ENCODE peak calls at places on chromosome 18, in four cellular contexts. One of them, this sample, is unnamed.

GRCh38 chr18:54679318-54680149 is 88.5 kb downstream of the DYNAP start:
- DNase-seq in GM12878: peak
- DNase-seq in K562: peak
- DNase-seq in HepG2: peak
- DNase-seq in this sample: peak

GRCh38 chr18:6553234-6553900 is 138.7 kb upstream of the L3MBTL4 start:
- DNase-seq in K562: no peak
- DNase-seq in HepG2: no peak
- DNase-seq in GM12878: no peak
- DNase-seq in this sample: no peak

GRCh38 chr18:7577706-7578105 is 10.6 kb downstream of the PTPRM start:
- DNase-seq in HepG2: peak
- DNase-seq in K562: no peak
- DNase-seq in GM12878: no peak
- DNase-seq in this sample: no peak

GRCh38 chr18:48080546-48080945 is 150.1 kb upstream of the SMAD2 start:
- DNase-seq in K562: no peak
- DNase-seq in GM12878: no peak
- DNase-seq in HepG2: no peak
- DNase-seq in this sample: no peak

GRCh38 chr18:33116376-33116775 is 324.1 kb downstream of the CCDC178 start:
- DNase-seq in HepG2: no peak
- DNase-seq in GM12878: no peak
- DNase-seq in K562: no peak
- DNase-seq in this sample: no peak

GRCh38 chr18:7567487-7568425 is 640 bp downstream of the PTPRM start:
- DNase-seq in HepG2: no peak
- DNase-seq in GM12878: no peak
- DNase-seq in K562: no peak
- DNase-seq in this sample: peak

GRCh38 chr18:78658531-78658930 is 321.1 kb upstream of the SALL3 start:
- DNase-seq in HepG2: no peak
- DNase-seq in K562: no peak
- DNase-seq in GM12878: no peak
- DNase-seq in this sample: no peak

GRCh38 chr18:36665952-36666351 is 162.8 kb downstream of the TPGS2 start:
- DNase-seq in HepG2: no peak
- DNase-seq in GM12878: no peak
- DNase-seq in K562: no peak
- DNase-seq in this sample: no peak

GRCh38 chr18:60259052-60259681 is 113.4 kb downstream of the MC4R start:
- DNase-seq in HepG2: no peak
- DNase-seq in GM12878: no peak
- DNase-seq in K562: no peak
- DNase-seq in this sample: no peak

GRCh38 chr18:30359521-30359920 is 683.0 kb downstream of the DSC3 start:
- DNase-seq in GM12878: no peak
- DNase-seq in K562: no peak
- DNase-seq in HepG2: no peak
- DNase-seq in this sample: no peak

GRCh38 chr18:30358545-30358944 is 684.0 kb downstream of the DSC3 start:
- DNase-seq in K562: no peak
- DNase-seq in HepG2: no peak
- DNase-seq in GM12878: no peak
- DNase-seq in this sample: no peak

GRCh38 chr18:30361864-30362540 is 680.5 kb downstream of the DSC3 start:
- DNase-seq in HepG2: no peak
- DNase-seq in GM12878: no peak
- DNase-seq in K562: no peak
- DNase-seq in this sample: no peak
- TF ChIP-seq MXI1 in HepG2: no peak
- TF ChIP-seq MXI1 in GM12878: no peak
- TF ChIP-seq MXI1 in K562: no peak
- TF ChIP-seq MXI1 in this sample: no peak

GRCh38 chr18:42183746-42184145 is 228.7 kb downstream of the PIK3C3 start:
- DNase-seq in K562: no peak
- DNase-seq in GM12878: no peak
- DNase-seq in HepG2: no peak
- DNase-seq in this sample: no peak

GRCh38 chr18:42184685-42185477 is 229.8 kb downstream of the PIK3C3 start:
- DNase-seq in GM12878: no peak
- DNase-seq in HepG2: no peak
- DNase-seq in K562: no peak
- DNase-seq in this sample: no peak

GRCh38 chr18:42185486-42185885 is 230.5 kb downstream of the PIK3C3 start:
- DNase-seq in GM12878: no peak
- DNase-seq in K562: no peak
- DNase-seq in HepG2: no peak
- DNase-seq in this sample: no peak

GRCh38 chr18:42181474-42181873 is 226.4 kb downstream of the PIK3C3 start:
- DNase-seq in GM12878: no peak
- DNase-seq in K562: no peak
- DNase-seq in HepG2: no peak
- DNase-seq in this sample: no peak

GRCh38 chr18:42182728-42183700 is 228.0 kb downstream of the PIK3C3 start:
- DNase-seq in K562: no peak
- DNase-seq in GM12878: no peak
- DNase-seq in HepG2: no peak
- DNase-seq in this sample: no peak
- TF ChIP-seq MAX in K562: no peak
- TF ChIP-seq MAX in GM12878: no peak
- TF ChIP-seq MAX in HepG2: no peak
- TF ChIP-seq MAX in this sample: peak

GRCh38 chr18:21663615-21664014 is 41.0 kb downstream of the ABHD3 start:
- DNase-seq in GM12878: no peak
- DNase-seq in HepG2: no peak
- DNase-seq in K562: no peak
- DNase-seq in this sample: no peak

GRCh38 chr18:21669736-21670135 is 34.8 kb downstream of the ABHD3 start:
- DNase-seq in HepG2: no peak
- DNase-seq in K562: no peak
- DNase-seq in GM12878: no peak
- DNase-seq in this sample: no peak

GRCh38 chr18:21662591-21662990 is 42.0 kb downstream of the ABHD3 start:
- DNase-seq in GM12878: no peak
- DNase-seq in HepG2: no peak
- DNase-seq in K562: no peak
- DNase-seq in this sample: no peak

GRCh38 chr18:21660078-21660477 is 44.5 kb downstream of the ABHD3 start:
- DNase-seq in GM12878: no peak
- DNase-seq in K562: no peak
- DNase-seq in HepG2: no peak
- DNase-seq in this sample: no peak

DNA sequence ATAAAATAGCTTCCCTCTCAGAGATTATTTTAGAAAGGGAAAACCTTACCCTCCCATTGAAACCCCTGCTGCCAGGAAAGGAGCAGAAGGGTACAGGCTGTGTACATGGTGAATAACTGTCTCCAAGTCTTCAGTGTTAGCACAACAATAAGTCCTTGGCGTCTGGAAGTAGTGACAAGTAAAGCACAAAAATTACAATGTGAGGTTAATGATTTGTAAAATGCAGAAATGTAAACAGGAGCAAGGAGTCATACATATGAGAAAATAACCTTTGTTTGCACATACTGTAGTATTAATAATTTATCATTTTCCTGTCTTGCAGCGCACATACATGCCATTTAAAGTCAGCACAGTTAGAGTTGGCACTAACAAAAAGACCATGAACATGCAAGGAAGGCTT is 40.5 kb downstream of the ABHD3 start:
- DNase-seq in GM12878: no peak
- DNase-seq in HepG2: no peak
- DNase-seq in K562: no peak
- DNase-seq in this sample: no peak
- TF ChIP-seq MXI1 in GM12878: no peak
- TF ChIP-seq MXI1 in HepG2: no peak
- TF ChIP-seq MXI1 in K562: no peak
- TF ChIP-seq MXI1 in this sample: no peak

GRCh38 chr18:35186491-35187034 is 54.3 kb upstream of the ZNF397 start:
- DNase-seq in K562: no peak
- DNase-seq in HepG2: no peak
- DNase-seq in GM12878: no peak
- DNase-seq in this sample: no peak

GRCh38 chr18:35185771-35186170 is 55.1 kb upstream of the ZNF397 start:
- DNase-seq in GM12878: no peak
- DNase-seq in HepG2: no peak
- DNase-seq in K562: no peak
- DNase-seq in this sample: no peak

GRCh38 chr18:35193313-35193712 is 47.5 kb upstream of the ZNF397 start:
- DNase-seq in GM12878: no peak
- DNase-seq in K562: no peak
- DNase-seq in HepG2: no peak
- DNase-seq in this sample: no peak

GRCh38 chr18:35191252-35192025 is 49.4 kb upstream of the ZNF397 start:
- DNase-seq in GM12878: no peak
- DNase-seq in K562: no peak
- DNase-seq in HepG2: no peak
- DNase-seq in this sample: no peak

GRCh38 chr18:35189510-35189909 is 51.3 kb upstream of the ZNF397 start:
- DNase-seq in K562: no peak
- DNase-seq in HepG2: no peak
- DNase-seq in GM12878: no peak
- DNase-seq in this sample: no peak
- TF ChIP-seq MAX in K562: no peak
- TF ChIP-seq MAX in HepG2: no peak
- TF ChIP-seq MAX in GM12878: no peak
- TF ChIP-seq MAX in this sample: no peak

GRCh38 chr18:2147866-2148265 is 423.4 kb downstream of the METTL4 start:
- DNase-seq in GM12878: no peak
- DNase-seq in K562: no peak
- DNase-seq in HepG2: no peak
- DNase-seq in this sample: no peak
- TF ChIP-seq MXI1 in GM12878: no peak
- TF ChIP-seq MXI1 in K562: no peak
- TF ChIP-seq MXI1 in HepG2: no peak
- TF ChIP-seq MXI1 in this sample: no peak

DNA sequence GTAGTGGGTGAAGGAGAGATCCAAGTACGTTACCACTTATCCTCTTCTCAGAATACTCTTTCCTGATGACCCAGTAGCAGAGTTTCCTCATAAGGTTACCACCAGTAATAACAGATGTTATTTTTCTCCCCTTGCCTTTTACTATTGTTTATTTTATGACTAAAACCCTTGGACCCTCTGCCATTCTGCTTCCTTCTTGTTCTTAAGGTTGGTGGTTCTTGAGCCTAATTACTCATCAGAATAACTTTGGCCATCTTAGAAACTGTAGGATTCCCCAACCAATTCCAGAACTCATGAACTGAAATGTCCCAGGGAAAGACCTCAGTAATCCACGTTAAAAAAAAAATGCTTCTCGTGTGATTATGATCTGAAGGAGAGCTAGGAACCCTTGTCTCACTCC is 64.9 kb downstream of the CHST9 start:
- DNase-seq in HepG2: no peak
- DNase-seq in GM12878: no peak
- DNase-seq in K562: no peak
- DNase-seq in this sample: no peak
- TF ChIP-seq MAX in HepG2: no peak
- TF ChIP-seq MAX in GM12878: no peak
- TF ChIP-seq MAX in K562: no peak
- TF ChIP-seq MAX in this sample: no peak

This sample was measured in SK-N-SH.